ENCODE peak calls at places on chromosomes 5 and 9, in six cellular contexts. Z is GM06990, H is IMR-90, S is heart right ventricle, I is RWPE2, T is foreskin fibroblast. N is an unnamed sample.

GRCh38 chr5:180806351-180807011 is 3.9 kb upstream of the MGAT1 start:
- DNase-seq in S (no peak), I (peak), T (peak), H (no peak), Z (no peak), N (no peak)

GRCh38 chr5:42636425-42636824 is 120.2 kb upstream of the CCDC152 start:
- DNase-seq in Z (no peak), I (no peak), H (no peak), S (no peak), T (peak), N (no peak)

GRCh38 chr5:51376504-51376903 is 6.7 kb upstream of the ISL1 start:
- DNase-seq in I (no peak), S (no peak), Z (no peak), H (no peak), T (no peak), N (no peak)

GRCh38 chr9:109385499-109385898 is 64.6 kb upstream of the EPB41L4B start:
- DNase-seq in I (no peak), S (no peak), T (peak), H (no peak), Z (no peak), N (no peak)

GRCh38 chr9:10050016-10050415 is 562.8 kb downstream of the PTPRD start:
- DNase-seq in H (peak), T (no peak), Z (no peak), S (no peak), I (no peak), N (no peak)

GRCh38 chr5:79560774-79561524 is 47.0 kb upstream of the HOMER1 start:
- DNase-seq in I (no peak), Z (peak), H (peak), S (no peak), T (peak), N (no peak)

GRCh38 chr5:97101189-97101910 is 41.1 kb downstream of the LIX1 start:
- DNase-seq in S (no peak), I (no peak), T (peak), H (peak), Z (no peak), N (no peak)

GRCh38 chr9:89640801-89641200 is 36.0 kb downstream of the GADD45G start:
- DNase-seq in Z (no peak), S (no peak), H (no peak), I (no peak), T (no peak), N (no peak)

GRCh38 chr9:129242971-129243561 is 65.0 kb upstream of the IER5L start:
- DNase-seq in S (no peak), H (peak), I (peak), T (peak), Z (no peak), N (peak)

GRCh38 chr9:82124090-82124489 is 135.5 kb downstream of the SPATA31D1 start:
- DNase-seq in Z (no peak), T (peak), S (no peak), I (no peak), H (peak), N (peak)

GRCh38 chr5:39370555-39371366 is 6.5 kb upstream of the C9 start:
- DNase-seq in I (no peak), Z (no peak), S (no peak), H (no peak), T (no peak), N (no peak)

GRCh38 chr5:137822158-137822764 is 45.4 kb upstream of the MYOT start:
- DNase-seq in S (no peak), I (no peak), Z (no peak), H (peak), T (peak), N (no peak)

GRCh38 chr9:37547328-37547878 is 28.8 kb downstream of the FBXO10 start:
- DNase-seq in T (no peak), S (no peak), Z (no peak), I (no peak), H (no peak), N (no peak)

GRCh38 chr9:89812556-89813181 is 207.9 kb downstream of the GADD45G start:
- DNase-seq in S (no peak), Z (no peak), H (no peak), I (no peak), T (no peak), N (no peak)

GRCh38 chr9:77435272-77435671 is 212.8 kb downstream of the GNA14 start:
- DNase-seq in T (no peak), I (no peak), H (no peak), Z (no peak), S (no peak), N (no peak)

GRCh38 chr5:40615586-40616193 is 64.0 kb upstream of the PTGER4 start:
- DNase-seq in I (no peak), Z (peak), H (peak), S (no peak), T (no peak), N (no peak)

GRCh38 chr9:130294664-130295063 is 29.1 kb downstream of the HMCN2 start:
- DNase-seq in S (no peak), T (no peak), H (no peak), I (peak), Z (no peak), N (no peak)

GRCh38 chr5:89255845-89256463 is 373.0 kb upstream of the MEF2C start:
- DNase-seq in I (no peak), Z (no peak), H (peak), S (no peak), T (peak), N (peak)

GRCh38 chr5:1950096-1950707 is 67.5 kb upstream of the IRX4 start:
- DNase-seq in T (no peak), Z (no peak), I (peak), S (no peak), H (no peak), N (no peak)

GRCh38 chr5:146825033-146825432 is 53.5 kb downstream of the PPP2R2B start:
- DNase-seq in Z (no peak), H (peak), T (peak), I (no peak), S (peak), N (no peak)

GRCh38 chr5:176388003-176388340 is 426 bp downstream of the NOP16 start:
- DNase-seq in Z (no peak), I (no peak), T (peak), S (no peak), H (peak), N (no peak)

GRCh38 chr9:108417726-108418125 is 438.1 kb downstream of the ACTL7B start:
- DNase-seq in Z (no peak), H (no peak), T (peak), I (no peak), S (no peak), N (no peak)

GRCh38 chr5:14930486-14930885 is 58.9 kb upstream of the ANKH start:
- DNase-seq in S (no peak), I (no peak), H (peak), T (peak), Z (no peak), N (no peak)

GRCh38 chr9:14561929-14562386 is 131.3 kb downstream of the ZDHHC21 start:
- DNase-seq in S (no peak), Z (no peak), T (no peak), H (no peak), I (no peak), N (no peak)

GRCh38 chr5:120942551-120942950 is 478.5 kb downstream of the PRR16 start:
- DNase-seq in S (no peak), H (peak), T (peak), Z (no peak), I (no peak), N (no peak)

GRCh38 chr5:173582198-173583092 is 34.0 kb downstream of the BOD1 start:
- DNase-seq in I (no peak), T (peak), Z (no peak), H (peak), S (peak), N (no peak)

GRCh38 chr9:32706004-32706749 is 70.7 kb upstream of the TAF1L start:
- DNase-seq in I (no peak), S (no peak), T (no peak), Z (no peak), H (peak), N (no peak)

GRCh38 chr9:27861887-27862286 is 288.6 kb upstream of the C9orf72 start:
- DNase-seq in T (no peak), Z (no peak), I (no peak), H (no peak), S (no peak), N (no peak)

GRCh38 chr5:58666598-58667595 is 84.0 kb downstream of the RAB3C start:
- DNase-seq in H (no peak), I (no peak), Z (no peak), T (no peak), S (no peak), N (no peak)

GRCh38 chr5:103587185-103587748 is 24.7 kb upstream of the NUDT12 start:
- DNase-seq in S (no peak), H (peak), Z (no peak), T (peak), I (no peak), N (no peak)

GRCh38 chr9:126947529-126947928 is 32.9 kb downstream of the RALGPS1 start:
- DNase-seq in S (no peak), H (no peak), I (no peak), Z (no peak), T (no peak), N (no peak)

GRCh38 chr9:135326141-135326540 is 153.4 kb upstream of the PPP1R26 start:
- DNase-seq in H (no peak), I (no peak), T (no peak), Z (no peak), S (no peak), N (no peak)

GRCh38 chr5:176533390-176533789 is 3.8 kb downstream of the RNF44 start:
- DNase-seq in H (no peak), Z (no peak), I (no peak), S (no peak), T (no peak), N (no peak)

GRCh38 chr5:131081371-131081770 is 83.7 kb downstream of the HINT1 start:
- DNase-seq in Z (no peak), T (peak), I (no peak), H (peak), S (no peak), N (peak)

GRCh38 chr9:113275147-113276131 is at the start of the genes CDC26 and PRPF4:
- DNase-seq in I (peak), T (peak), Z (peak), H (peak), S (peak), N (peak)

GRCh38 chr5:33310471-33310870 is 130.3 kb upstream of the TARS1 start:
- DNase-seq in H (peak), Z (no peak), S (no peak), I (no peak), T (peak), N (peak)

GRCh38 chr9:128298535-128299482 is 22.7 kb downstream of the SWI5 start:
- DNase-seq in H (no peak), T (no peak), S (no peak), Z (no peak), I (no peak), N (no peak)

GRCh38 chr5:142680605-142681259 is 5.2 kb downstream of the FGF1 start:
- DNase-seq in S (no peak), T (peak), Z (no peak), H (peak), I (peak), N (no peak)

GRCh38 chr9:347667-348292 is 133.1 kb downstream of the DOCK8 start:
- DNase-seq in I (no peak), Z (no peak), T (peak), H (peak), S (no peak), N (peak)

DNA sequence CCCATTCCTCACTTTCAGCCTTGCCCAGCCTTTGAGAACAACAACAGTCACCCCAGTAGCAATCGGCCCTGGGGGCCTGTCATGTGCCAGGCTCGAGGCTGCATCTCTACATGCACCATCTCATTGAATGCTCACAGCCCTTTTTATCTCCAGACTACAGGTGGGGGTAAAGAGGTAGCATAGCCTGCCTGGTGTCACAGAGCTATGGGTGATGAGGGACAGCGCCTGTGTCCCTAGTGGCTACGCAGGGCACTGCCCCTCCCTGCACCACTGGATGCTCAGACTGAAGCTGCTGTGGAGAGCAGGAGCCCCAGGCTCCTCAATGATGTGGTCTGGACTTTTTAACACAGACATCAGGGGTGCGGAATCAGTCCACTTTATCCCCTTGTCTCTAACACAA is 2.8 kb downstream of the CAMK2A start:
- DNase-seq in I (no peak), S (no peak), Z (no peak), T (no peak), H (no peak), N (no peak)
- TF ChIP-seq CTCF in I (peak), S (peak), Z (peak), T (peak), H (peak), N (no peak)

GRCh38 chr5:10633271-10634049 is 69.6 kb downstream of the ANKRD33B start:
- DNase-seq in H (no peak), S (no peak), I (no peak), T (no peak), Z (peak), N (no peak)
- H3K4me3 ChIP-seq in H (no peak), S (no peak), I (no peak), T (no peak), Z (no peak), N (no peak)

GRCh38 chr5:167049043-167049663 is 1242.3 kb upstream of the WWC1 start:
- DNase-seq in H (no peak), Z (no peak), S (peak), I (no peak), T (peak), N (no peak)
- TF ChIP-seq CTCF in H (peak), Z (peak), S (no peak), I (peak), T (peak), N (peak)

GRCh38 chr9:136410500-136411287 is at the start of the genes ENTR1 and PMPCA:
- DNase-seq in H (peak), Z (peak), T (peak), I (peak), S (peak), N (peak)

GRCh38 chr9:136412912-136413420 is 2.5 kb downstream of the PMPCA start:
- DNase-seq in H (no peak), T (no peak), S (no peak), I (no peak), Z (no peak), N (no peak)

GRCh38 chr9:136409557-136410455 is 608 bp downstream of the ENTR1 start:
- DNase-seq in S (no peak), H (peak), Z (peak), I (peak), T (peak), N (no peak)

GRCh38 chr9:136407911-136408310 is 2.5 kb downstream of the ENTR1 start:
- DNase-seq in T (no peak), H (no peak), Z (no peak), S (no peak), I (no peak), N (no peak)

GRCh38 chr9:136411358-136411757 is 900 bp downstream of the PMPCA start:
- DNase-seq in Z (no peak), S (no peak), T (no peak), I (no peak), H (no peak), N (no peak)
- H3K4me3 ChIP-seq in Z (peak), S (peak), T (peak), I (peak), H (peak), N (peak)

GRCh38 chr5:64074533-64074932 is 91.1 kb upstream of the RNF180 start:
- DNase-seq in T (peak), Z (no peak), I (no peak), S (no peak), H (peak), N (peak)
- TF ChIP-seq CTCF in T (peak), Z (peak), I (peak), S (peak), H (peak), N (peak)

N was measured in AG09309.